ENCODE peak calls at places on chromosomes 1 and 21, in ten cellular contexts. L is kidney, E is IMR-90, I is AG10803, J is lung, D is tibial artery, T is fibroblast of the aortic adventitia, U is lower lobe of right lung, Q is HL-60, N is cardiac fibroblast. H is an unnamed sample.

GRCh38 chr1:228098323-228098931 is 4.7 kb downstream of the C1orf35 start:
- DNase-seq in D (peak), L (no peak), T (no peak), E (no peak), J (no peak), N (no peak), U (no peak), I (no peak), Q (no peak), H (no peak)

GRCh38 chr1:3907031-3907534 is 7.0 kb upstream of the C1orf174 start:
- DNase-seq in J (no peak), I (no peak), T (no peak), Q (peak), D (peak), E (no peak), L (peak), N (no peak), U (peak), H (peak)

GRCh38 chr1:62294211-62294610 is 25.0 kb downstream of the KANK4 start:
- DNase-seq in T (peak), N (no peak), U (no peak), L (no peak), E (no peak), D (no peak), J (no peak), I (no peak), Q (no peak), H (peak)

GRCh38 chr21:36847189-36847588 is 119.3 kb downstream of the HLCS start:
- DNase-seq in D (no peak), N (peak), E (peak), L (no peak), T (peak), I (peak), J (no peak), Q (no peak), U (no peak), H (peak)

GRCh38 chr1:245599413-245600174 is 444.8 kb downstream of the KIF26B start:
- DNase-seq in L (no peak), U (no peak), T (peak), Q (peak), D (no peak), J (peak), N (peak), I (peak), E (peak), H (no peak)

GRCh38 chr1:200971955-200972711 is 51.4 kb downstream of the KIF21B start:
- DNase-seq in L (peak), E (peak), U (peak), D (peak), I (peak), N (peak), T (peak), J (peak), Q (peak), H (peak)

GRCh38 chr1:173601588-173601987 is 1.3 kb downstream of the SLC9C2 start:
- DNase-seq in T (no peak), J (no peak), L (no peak), I (no peak), E (no peak), Q (no peak), U (no peak), D (no peak), N (no peak), H (peak)

GRCh38 chr1:153343040-153343681 is 5.5 kb downstream of the PGLYRP4 start:
- DNase-seq in I (no peak), D (no peak), U (no peak), L (no peak), T (no peak), E (no peak), J (no peak), Q (no peak), N (no peak), H (peak)

GRCh38 chr1:63611231-63611630 is 18.0 kb downstream of the PGM1 start:
- DNase-seq in E (peak), T (no peak), Q (no peak), J (no peak), D (no peak), I (no peak), L (no peak), U (no peak), N (no peak), H (no peak)

GRCh38 chr1:159783724-159784123 is 3.0 kb downstream of the DUSP23 start:
- DNase-seq in E (no peak), T (no peak), N (no peak), U (no peak), I (peak), L (no peak), Q (no peak), D (no peak), J (no peak), H (no peak)

GRCh38 chr1:30781906-30782305 is 24.3 kb upstream of the LAPTM5 start:
- DNase-seq in Q (no peak), U (no peak), N (no peak), L (peak), J (no peak), T (no peak), I (no peak), E (no peak), D (no peak), H (no peak)

GRCh38 chr1:244065960-244066388 is 14.9 kb downstream of the ZBTB18 start:
- DNase-seq in Q (no peak), J (no peak), I (peak), D (no peak), L (no peak), T (peak), E (peak), N (peak), U (no peak), H (peak)

GRCh38 chr1:197521118-197521739 is 253.2 kb downstream of the CRB1 start:
- DNase-seq in J (no peak), N (peak), L (no peak), U (no peak), I (peak), E (peak), T (peak), D (no peak), Q (peak), H (peak)

GRCh38 chr1:59237905-59238304 is 59.0 kb upstream of the FGGY start:
- DNase-seq in J (no peak), L (no peak), E (peak), T (no peak), Q (no peak), I (no peak), U (no peak), D (no peak), N (no peak), H (peak)

GRCh38 chr1:94000531-94001282 is 91.5 kb upstream of the GCLM start:
- DNase-seq in D (no peak), J (no peak), L (no peak), N (no peak), U (no peak), Q (no peak), I (no peak), T (no peak), E (no peak), H (no peak)

DNA sequence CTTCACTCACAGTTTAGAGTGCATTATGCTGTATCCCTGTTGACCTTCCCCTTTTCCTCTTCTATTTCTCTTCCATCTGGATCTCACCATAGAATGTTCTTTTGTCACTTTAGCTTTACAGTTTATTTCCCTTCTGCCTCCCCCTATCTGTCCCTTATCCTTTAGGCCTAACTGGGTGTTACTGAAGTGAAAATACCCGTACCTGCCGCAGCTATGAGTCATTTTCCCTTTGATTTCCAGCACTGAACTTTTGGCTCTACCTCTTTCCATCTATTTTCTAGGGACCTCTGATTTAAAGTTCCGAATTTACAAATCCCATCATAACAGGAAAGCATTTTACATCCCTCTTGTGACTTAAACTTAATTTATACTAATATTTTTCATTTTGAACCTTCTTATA is 19.7 kb downstream of the ITSN1 start:
- DNase-seq in N (no peak), I (no peak), J (no peak), L (no peak), D (no peak), T (no peak), E (no peak), U (no peak), Q (no peak), H (peak)
- TF ChIP-seq CTCF in N (no peak), I (no peak), J (no peak), L (no peak), D (no peak), T (no peak), E (no peak), U (no peak), Q (no peak), H (no peak)

DNA sequence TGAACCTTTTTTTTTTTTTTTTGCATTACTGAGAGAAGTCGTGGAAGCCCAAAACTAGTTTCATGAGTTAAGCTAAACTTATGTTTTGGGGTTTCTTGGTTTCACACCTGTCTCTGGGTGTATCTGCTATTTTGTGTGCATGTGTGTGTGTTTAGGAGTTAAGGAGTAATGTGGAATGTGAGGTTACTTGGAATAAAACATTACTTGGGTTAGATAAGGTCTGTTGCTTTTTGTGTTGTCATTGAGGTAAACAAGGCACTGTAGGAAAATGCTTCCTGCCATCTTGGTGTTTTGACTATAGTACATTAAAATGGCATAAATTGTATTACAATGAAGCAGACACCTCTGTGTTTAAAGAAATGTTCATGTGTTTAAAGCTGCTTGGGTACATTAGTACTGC is 2.9 kb downstream of the TENT5C start:
- DNase-seq in Q (no peak), T (no peak), J (no peak), N (no peak), L (no peak), I (no peak), D (no peak), U (no peak), E (no peak), H (no peak)
- H3K4me3 ChIP-seq in Q (peak), T (no peak), J (no peak), N (no peak), L (no peak), I (no peak), D (no peak), U (peak), E (no peak), H (no peak)

DNA sequence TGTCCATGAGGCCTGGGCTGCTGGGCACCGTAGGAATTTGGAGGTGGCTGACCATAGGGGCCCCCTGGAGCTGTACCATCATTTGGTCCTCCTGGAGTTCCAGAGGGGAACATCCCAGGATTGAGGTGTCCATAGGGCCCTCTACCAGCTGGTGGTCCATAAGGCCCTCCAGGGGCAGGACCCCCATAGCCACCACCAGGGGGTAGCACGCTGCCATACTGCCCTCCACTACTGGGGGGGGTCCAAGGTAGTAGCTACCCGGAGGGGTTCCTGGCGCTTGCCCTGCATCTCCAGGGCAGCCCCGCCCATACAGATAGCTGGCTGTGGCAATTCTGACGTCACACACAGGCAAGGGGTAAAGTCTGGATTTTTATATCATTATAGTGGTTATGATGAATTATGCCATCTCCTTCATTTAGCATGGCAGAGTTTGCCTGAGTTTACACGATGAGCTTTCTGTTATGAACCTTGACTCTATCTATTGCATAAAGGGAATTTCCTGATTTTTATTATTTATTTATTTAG is 13.2 kb downstream of the MDM4 start:
- DNase-seq in E (no peak), N (no peak), Q (no peak), D (no peak), I (no peak), L (no peak), T (no peak), J (no peak), U (no peak), H (no peak)
- TF ChIP-seq CTCF in E (no peak), N (no peak), Q (no peak), D (no peak), I (no peak), L (no peak), T (peak), J (no peak), U (no peak), H (no peak)

GRCh38 chr1:46248122-46248920 is 758 bp downstream of the RAD54L start:
- DNase-seq in D (no peak), U (peak), T (no peak), I (no peak), L (no peak), J (no peak), Q (peak), E (no peak), N (no peak), H (peak)
- H3K4me3 ChIP-seq in D (peak), U (peak), T (peak), I (peak), L (no peak), J (no peak), Q (peak), E (peak), N (peak), H (peak)

DNA sequence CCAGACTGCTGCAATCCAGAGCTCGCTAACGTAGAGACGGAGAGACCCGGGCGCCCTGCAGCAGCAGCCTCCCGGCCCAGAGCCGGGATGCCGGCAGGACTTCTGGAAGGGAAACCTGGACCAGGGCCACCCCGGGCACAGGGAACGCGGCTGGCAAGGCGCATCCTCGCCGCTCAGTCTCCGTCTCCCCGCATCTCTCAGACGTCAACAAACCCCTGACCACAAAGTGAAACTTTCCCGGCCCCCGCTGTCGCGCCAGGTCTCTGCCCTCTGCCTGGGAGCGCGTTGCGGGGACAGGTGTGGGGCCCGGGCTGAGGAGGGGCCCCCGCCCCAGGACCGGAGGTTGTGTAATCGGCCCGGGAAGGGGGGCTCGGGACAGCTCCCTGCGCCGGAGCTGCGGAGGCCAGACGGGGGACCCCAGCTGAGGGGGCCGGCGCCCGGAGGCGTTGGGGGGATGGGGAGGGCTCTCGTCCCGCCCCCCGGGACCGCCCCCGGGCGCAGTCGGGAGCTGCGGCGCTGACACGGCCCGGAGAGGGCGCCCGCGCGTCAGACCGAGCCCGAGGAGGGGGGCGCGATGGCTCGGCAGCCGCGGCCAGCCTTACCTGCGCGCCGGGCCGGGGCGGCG is 116.6 kb upstream of the HIVEP3 start:
- DNase-seq in L (peak), T (peak), E (peak), U (peak), Q (no peak), J (peak), I (peak), N (peak), D (peak), H (peak)
- TF ChIP-seq CTCF in L (peak), T (peak), E (peak), U (peak), Q (no peak), J (no peak), I (no peak), N (no peak), D (peak), H (no peak)

DNA sequence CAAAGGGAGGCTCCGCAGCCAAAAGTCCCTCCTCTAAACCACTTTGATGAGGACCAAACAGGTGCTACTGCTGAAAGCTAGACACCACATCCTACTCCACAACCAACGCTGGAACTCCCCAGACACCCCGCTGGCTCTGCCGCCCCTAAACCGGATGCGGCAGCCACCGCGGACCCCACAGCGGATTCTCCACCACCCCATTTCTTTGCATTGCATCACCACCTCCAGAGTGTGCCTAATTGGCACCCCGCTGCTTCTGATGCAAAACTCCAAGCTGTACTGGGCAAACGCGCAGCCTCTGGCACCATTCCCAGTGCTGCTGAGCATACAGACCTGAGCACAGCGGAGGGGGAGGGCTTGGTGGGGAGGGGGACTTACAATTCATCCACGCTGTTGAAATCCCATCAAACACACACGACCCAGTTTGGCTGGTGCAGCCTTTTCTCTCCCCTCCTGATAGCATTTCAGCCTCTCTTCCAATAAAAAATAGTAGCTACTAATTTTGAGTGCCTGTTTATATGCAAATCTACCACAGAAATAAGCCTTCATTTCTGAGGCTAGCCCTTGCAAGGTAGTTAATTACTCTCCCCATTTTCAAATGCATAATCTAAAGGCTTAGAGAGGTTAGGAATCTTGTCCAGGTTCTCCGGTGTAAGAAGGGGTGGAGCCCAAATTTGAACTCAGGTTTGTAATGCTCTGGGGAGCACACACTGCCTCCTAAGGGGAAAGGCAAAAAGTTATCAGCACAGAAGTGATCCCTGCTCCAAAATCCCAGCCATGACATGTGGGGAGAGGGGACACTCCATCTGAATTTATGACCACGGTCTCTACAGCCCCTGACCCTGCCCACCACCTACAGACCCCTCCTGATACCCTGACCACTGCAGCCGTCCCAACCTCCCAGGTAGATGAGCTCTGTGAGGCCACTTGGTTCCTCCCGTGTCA is 12.2 kb upstream of the RGS16 start:
- DNase-seq in J (peak), N (peak), T (peak), E (peak), Q (peak), D (peak), I (peak), L (peak), U (peak), H (peak)
- H3K4me3 ChIP-seq in J (no peak), N (no peak), T (peak), E (no peak), Q (no peak), D (peak), I (peak), L (no peak), U (peak), H (no peak)

GRCh38 chr1:168234846-168235547 is 9.2 kb downstream of the SFT2D2 start:
- DNase-seq in E (peak), Q (peak), L (no peak), J (no peak), U (no peak), N (peak), D (no peak), T (peak), I (no peak), H (peak)
- TF ChIP-seq CTCF in E (peak), Q (peak), L (peak), J (peak), U (peak), N (peak), D (peak), T (peak), I (peak), H (peak)

DNA sequence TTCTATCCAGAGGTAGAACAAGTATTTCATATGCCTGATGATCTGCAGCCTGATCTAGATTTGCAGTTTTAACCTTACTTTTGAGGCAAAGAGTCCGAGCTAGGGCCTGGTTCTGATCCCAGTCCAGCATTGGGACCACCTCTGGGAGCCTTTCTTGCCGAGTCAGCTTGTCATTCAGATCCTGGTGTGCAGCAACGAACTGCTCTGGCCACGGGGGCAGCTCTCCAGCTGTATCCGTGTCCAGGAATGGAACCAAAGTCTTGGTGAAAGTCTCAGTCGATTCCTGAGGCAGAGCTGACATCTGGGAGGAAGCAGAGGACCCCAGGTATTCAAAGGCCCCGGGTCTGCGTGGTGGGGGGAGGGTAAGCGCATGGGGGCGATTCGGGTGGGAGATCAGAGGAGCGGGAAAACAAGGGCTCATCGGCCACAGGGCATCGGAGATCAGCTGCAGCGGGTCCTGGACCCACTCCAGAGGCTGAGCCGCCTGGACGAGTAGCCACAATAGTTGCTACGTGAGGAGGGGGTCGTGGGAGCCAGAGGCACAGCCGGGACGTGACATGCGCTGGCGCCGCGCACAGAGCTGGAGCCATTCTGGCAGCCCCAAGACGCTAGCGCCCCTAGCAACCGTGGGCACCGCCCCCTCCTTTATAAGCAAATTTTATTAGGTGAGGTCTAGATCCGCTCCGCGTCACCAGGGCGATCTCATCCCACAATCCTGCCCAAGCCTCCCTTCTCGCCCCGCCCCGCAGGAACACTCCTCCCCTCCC is 32.4 kb upstream of the BSDC1 start:
- DNase-seq in E (no peak), U (peak), T (no peak), L (no peak), J (no peak), D (no peak), Q (no peak), I (no peak), N (peak), H (peak)
- H3K4me3 ChIP-seq in E (peak), U (peak), T (peak), L (peak), J (no peak), D (no peak), Q (no peak), I (no peak), N (peak), H (peak)

GRCh38 chr1:15038232-15039016 is 115.1 kb upstream of the TMEM51 start:
- DNase-seq in T (peak), D (no peak), J (no peak), I (no peak), L (no peak), U (no peak), E (peak), Q (peak), N (peak), H (peak)
- TF ChIP-seq CTCF in T (no peak), D (no peak), J (no peak), I (peak), L (no peak), U (no peak), E (peak), Q (peak), N (no peak), H (peak)

GRCh38 chr1:119009300-119009660 is 21.1 kb upstream of the TBX15 start:
- DNase-seq in E (no peak), Q (no peak), U (no peak), D (no peak), N (no peak), L (no peak), I (no peak), T (no peak), J (no peak), H (no peak)
- H3K4me3 ChIP-seq in E (no peak), Q (no peak), U (no peak), D (no peak), N (no peak), L (no peak), I (no peak), T (no peak), J (no peak), H (no peak)

H was measured in epithelial cell of esophagus.